ENCODE peak calls at places on chromosomes 4 and X, in seven cellular contexts. U, R, C, V, J, N and T are unnamed samples. For H3K4me1 and H3K27me3, the result is how much of the 10 kb centered on the place peaks cover.

GRCh38 chr4:75289843-75290616 is 224.2 kb downstream of the RCHY1 start:
- DNase-seq in C (no peak), J (no peak), R (no peak), V (no peak), U (no peak), N (peak), T (no peak)

GRCh38 chr4:153169811-153170210 is 34.4 kb upstream of the TRIM2 start:
- DNase-seq in U (no peak), V (no peak), J (no peak), R (no peak), N (no peak), C (no peak), T (no peak)

GRCh38 chr4:183444149-183444952 is at the start of gene CDKN2AIP:
- DNase-seq in U (peak), J (peak), V (peak), C (peak), N (peak), R (peak), T (peak)

GRCh38 chrX:14616876-14617275 is 87.5 kb downstream of the GLRA2 start:
- DNase-seq in C (peak), N (peak), U (no peak), J (no peak), R (no peak), V (no peak), T (no peak)

GRCh38 chr4:132557660-132558059 is 591.4 kb upstream of the PCDH10 start:
- DNase-seq in R (no peak), C (no peak), V (no peak), U (no peak), N (no peak), J (no peak), T (no peak)

GRCh38 chr4:188976644-188977115 is 837.4 kb downstream of the TRIML1 start:
- DNase-seq in C (peak), U (no peak), V (no peak), J (no peak), N (peak), R (no peak), T (no peak)

GRCh38 chr4:87498446-87498900 is 30.7 kb downstream of the SPARCL1 start:
- DNase-seq in U (no peak), V (no peak), N (peak), J (no peak), R (no peak), C (peak), T (no peak)

GRCh38 chr4:144575181-144575580 is 70.8 kb upstream of the HHIP start:
- DNase-seq in C (no peak), U (no peak), N (peak), J (no peak), V (no peak), R (no peak), T (no peak)

GRCh38 chr4:30821275-30821674 is 101.1 kb downstream of the PCDH7 start:
- DNase-seq in U (no peak), C (no peak), N (no peak), J (no peak), V (no peak), R (no peak), T (no peak)

GRCh38 chrX:124256209-124256608 is 76.3 kb upstream of the TEX13D start:
- DNase-seq in R (no peak), V (no peak), J (no peak), C (peak), N (peak), U (no peak), T (no peak)

GRCh38 chrX:48090123-48090522 is 18.7 kb upstream of the ZNF630 start:
- DNase-seq in C (no peak), V (no peak), J (no peak), U (no peak), N (no peak), R (no peak), T (no peak)

GRCh38 chr4:151998723-151999122 is 237.9 kb upstream of the GATB start:
- DNase-seq in C (no peak), R (no peak), V (no peak), U (no peak), N (no peak), J (no peak), T (no peak)

GRCh38 chr4:26061248-26061986 is 147.4 kb downstream of the SMIM20 start:
- DNase-seq in R (no peak), V (no peak), C (peak), N (peak), J (peak), U (no peak), T (no peak)

GRCh38 chr4:174398728-174399127 is 115.0 kb downstream of the CEP44 start:
- DNase-seq in V (no peak), N (peak), J (no peak), R (no peak), U (no peak), C (peak), T (no peak)

GRCh38 chr4:182806259-182807252 is 110.6 kb downstream of the DCTD start:
- DNase-seq in J (peak), R (peak), N (peak), C (peak), U (peak), V (peak), T (peak)

GRCh38 chr4:48746608-48747374 is 33.3 kb downstream of the FRYL start:
- DNase-seq in R (no peak), C (no peak), V (no peak), N (no peak), U (no peak), J (no peak), T (no peak)

GRCh38 chr4:139641218-139641617 is 24.4 kb upstream of the MGST2 start:
- DNase-seq in C (peak), J (no peak), R (no peak), U (no peak), N (peak), V (no peak), T (no peak)

GRCh38 chr4:118869808-118870342 is 18.8 kb upstream of the SYNPO2 start:
- DNase-seq in C (peak), N (peak), J (no peak), V (no peak), U (no peak), R (no peak), T (no peak)

GRCh38 chr4:69910016-69910782 is 20.7 kb upstream of the CSN1S1 start:
- DNase-seq in N (peak), C (peak), U (no peak), V (no peak), R (no peak), J (no peak), T (no peak)

GRCh38 chrX:16638533-16638932 is 11.4 kb upstream of the S100G start:
- DNase-seq in N (no peak), U (no peak), J (no peak), C (no peak), V (no peak), R (no peak), T (no peak)

GRCh38 chrX:72306085-72306801 is 529 bp upstream of the CITED1 start:
- DNase-seq in V (no peak), J (no peak), R (no peak), C (no peak), N (peak), U (no peak), T (no peak)

GRCh38 chr4:77065382-77065781 is 10.4 kb downstream of the CCNI start:
- DNase-seq in R (no peak), C (peak), J (no peak), N (peak), U (no peak), V (no peak), T (no peak)

GRCh38 chr4:38385286-38386010 is 278.6 kb upstream of the KLF3 start:
- DNase-seq in U (no peak), J (no peak), R (no peak), C (no peak), V (no peak), N (no peak), T (no peak)

GRCh38 chr4:164438321-164438720 is 315.6 kb upstream of the SMIM31 start:
- DNase-seq in U (no peak), C (peak), J (no peak), V (no peak), N (no peak), R (no peak), T (no peak)

GRCh38 chr4:175263537-175263936 is 345.4 kb downstream of the ADAM29 start:
- DNase-seq in N (no peak), C (no peak), J (no peak), R (no peak), U (no peak), V (no peak), T (no peak)

GRCh38 chr4:62640296-62640695 is 1440.2 kb downstream of the ADGRL3 start:
- DNase-seq in N (no peak), J (no peak), R (no peak), C (no peak), V (no peak), U (no peak), T (no peak)

GRCh38 chrX:5068550-5068949 is 1160.1 kb downstream of the NLGN4X start:
- DNase-seq in N (no peak), C (no peak), J (no peak), V (no peak), U (no peak), R (no peak), T (no peak)

GRCh38 chr4:53943345-53944085 is 120.9 kb downstream of the CHIC2 start:
- DNase-seq in V (no peak), N (peak), R (no peak), J (no peak), C (peak), U (no peak), T (no peak)

GRCh38 chr4:5478116-5478515 is 230.2 kb downstream of the EVC2 start:
- DNase-seq in V (peak), J (no peak), N (no peak), U (no peak), C (no peak), R (no peak), T (no peak)

GRCh38 chr4:150032541-150032940 is 45.7 kb upstream of the DCLK2 start:
- DNase-seq in V (no peak), R (no peak), N (no peak), U (no peak), C (peak), J (no peak), T (no peak)

GRCh38 chr4:3010577-3010976 is 47.2 kb downstream of the GRK4 start:
- DNase-seq in N (peak), C (no peak), V (no peak), R (no peak), U (no peak), J (no peak), T (no peak)
- H3K4me1 ChIP-seq in N (under half), C (under half), V (under half), R (under half), U (under half), J (under half), T (under half)

GRCh38 chrX:134161162-134161561 is 75.8 kb upstream of the CCDC160 start:
- DNase-seq in J (no peak), U (no peak), V (no peak), N (no peak), R (no peak), C (no peak), T (no peak)

GRCh38 chrX:134158821-134159512 is 78.0 kb upstream of the CCDC160 start:
- DNase-seq in C (no peak), R (no peak), V (no peak), U (no peak), N (no peak), J (no peak), T (no peak)

GRCh38 chrX:134167804-134168203 is 69.2 kb upstream of the CCDC160 start:
- DNase-seq in N (no peak), V (no peak), U (no peak), R (no peak), J (no peak), C (no peak), T (no peak)

GRCh38 chrX:134162032-134162431 is 75.0 kb upstream of the CCDC160 start:
- DNase-seq in J (no peak), U (no peak), C (no peak), V (no peak), R (no peak), N (no peak), T (no peak)

GRCh38 chrX:134163836-134164235 is 73.1 kb upstream of the CCDC160 start:
- DNase-seq in U (no peak), J (no peak), R (no peak), V (no peak), C (no peak), N (no peak), T (no peak)
- H3K27me3 ChIP-seq in U (under half), J (under half), R (under half), V (under half), C (under half), N (under half), T (under half)

GRCh38 chrX:2701600-2701999 is 10.5 kb downstream of the CD99 start:
- DNase-seq in U (no peak), R (peak), C (no peak), N (no peak), V (no peak), J (no peak), T (peak)
- H3K4me1 ChIP-seq in U (under half), R (half or more), C (under half), N (half or more), V (half or more), J (half or more), T (half or more)

DNA sequence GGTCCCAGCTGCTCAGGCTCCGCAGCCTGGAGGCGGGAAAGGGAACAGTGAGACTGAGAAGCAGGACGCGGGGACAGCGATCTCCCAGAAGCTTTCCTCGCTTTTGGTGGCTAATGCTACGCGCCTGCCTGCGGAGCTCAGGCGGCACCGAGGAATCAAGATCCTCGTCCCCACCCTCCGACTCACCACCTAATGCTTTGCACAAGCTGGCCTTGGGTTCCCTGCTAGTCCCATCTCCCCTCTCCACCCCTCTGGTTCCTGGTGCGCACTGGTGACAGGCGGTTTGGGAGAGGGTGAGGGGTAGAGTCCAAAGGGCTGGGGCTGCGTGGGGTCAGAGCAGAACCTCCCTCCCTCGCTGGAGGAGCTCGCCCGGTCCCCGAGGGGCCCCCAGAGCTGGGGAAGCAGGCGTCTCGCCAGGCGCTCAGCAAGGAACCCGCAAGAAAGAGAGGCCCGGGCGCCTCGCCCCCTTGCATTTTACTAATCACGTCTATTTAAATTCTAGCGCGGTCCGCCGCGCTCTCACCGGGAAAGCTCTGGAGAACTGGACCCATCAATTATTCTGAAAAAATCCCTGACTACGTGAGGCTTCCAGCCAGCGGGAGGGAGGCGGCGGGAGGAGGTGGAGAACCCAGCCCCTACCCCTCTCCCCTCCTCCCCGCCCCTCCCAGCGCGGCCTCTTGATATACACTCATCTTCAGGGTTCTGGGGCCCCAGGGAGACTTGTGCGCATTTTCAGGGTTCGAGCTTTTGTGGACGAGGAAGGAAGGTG is 9.1 kb downstream of the POU4F2 start:
- DNase-seq in C (no peak), J (no peak), N (peak), U (no peak), V (no peak), R (no peak), T (no peak)
- H3K27me3 ChIP-seq in C (under half), J (under half), N (half or more), U (under half), V (under half), R (half or more), T (half or more)

GRCh38 chr4:57075353-57075752 is 34.8 kb downstream of the IGFBP7 start:
- DNase-seq in V (no peak), J (no peak), N (no peak), U (no peak), R (no peak), C (no peak), T (no peak)
- H3K4me1 ChIP-seq in V (under half), J (under half), N (under half), U (under half), R (half or more), C (under half), T (half or more)

GRCh38 chr4:84490663-84491062 is 8.4 kb downstream of the NKX6-1 start:
- DNase-seq in R (no peak), C (no peak), V (no peak), U (no peak), N (no peak), J (no peak), T (no peak)
- H3K27me3 ChIP-seq in R (half or more), C (under half), V (under half), U (under half), N (half or more), J (under half), T (under half)

GRCh38 chr4:40180356-40180755 is 16.5 kb upstream of the RHOH start:
- DNase-seq in C (peak), R (no peak), N (peak), J (no peak), U (no peak), V (no peak), T (no peak)
- H3K4me1 ChIP-seq in C (under half), R (under half), N (under half), J (under half), U (under half), V (under half), T (under half)

DNA sequence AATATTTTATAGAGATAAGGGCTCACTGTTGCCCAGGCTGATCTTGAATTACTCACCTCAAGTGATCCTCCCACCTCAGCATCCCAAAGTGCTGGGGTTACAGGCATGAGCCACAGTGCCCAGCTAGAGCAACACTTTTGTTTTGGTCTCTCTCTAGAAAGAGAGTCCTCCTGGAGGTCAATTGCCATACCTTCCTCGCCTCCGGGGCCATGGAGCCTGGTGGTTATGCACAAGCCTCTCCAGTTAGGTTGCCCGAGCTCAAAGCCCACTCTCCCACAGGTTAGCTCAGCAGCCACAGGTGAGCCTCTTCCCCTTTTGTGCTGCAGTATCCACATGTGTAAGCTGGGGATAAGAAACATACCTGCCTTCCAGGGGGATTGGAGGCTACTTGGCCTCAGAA is 24.2 kb upstream of the MAN2B2 start:
- DNase-seq in J (no peak), R (no peak), C (no peak), N (no peak), V (no peak), U (no peak), T (no peak)
- H3K27me3 ChIP-seq in J (under half), R (under half), C (under half), N (under half), V (under half), U (under half), T (under half)